ENCODE peak calls at places on chromosomes 12 and 14, in five cellular contexts. One of them, this sample, is unnamed.

GRCh38 chr12:108629824-108630476 is 3.7 kb downstream of the SELPLG start:
- DNase-seq in body of pancreas: no peak
- DNase-seq in uterus: peak
- DNase-seq in prostate gland: no peak
- DNase-seq in esophagus squamous epithelium: no peak
- DNase-seq in this sample: no peak

GRCh38 chr14:66401447-66402095 is 84.6 kb upstream of the CCDC196 start:
- DNase-seq in body of pancreas: peak
- DNase-seq in uterus: no peak
- DNase-seq in prostate gland: no peak
- DNase-seq in esophagus squamous epithelium: no peak
- DNase-seq in this sample: no peak

GRCh38 chr12:89999699-90000505 is 291.3 kb upstream of the ATP2B1 start:
- DNase-seq in body of pancreas: no peak
- DNase-seq in uterus: no peak
- DNase-seq in prostate gland: no peak
- DNase-seq in esophagus squamous epithelium: no peak
- DNase-seq in this sample: no peak

GRCh38 chr12:95446511-95446910 is 27.4 kb upstream of the METAP2 start:
- DNase-seq in body of pancreas: peak
- DNase-seq in uterus: no peak
- DNase-seq in prostate gland: no peak
- DNase-seq in esophagus squamous epithelium: no peak
- DNase-seq in this sample: no peak

GRCh38 chr12:53623526-53623925 is 2.7 kb downstream of the ATF7 start:
- DNase-seq in body of pancreas: no peak
- DNase-seq in uterus: no peak
- DNase-seq in prostate gland: peak
- DNase-seq in esophagus squamous epithelium: no peak
- DNase-seq in this sample: no peak

GRCh38 chr12:132366341-132366861 is 37.0 kb upstream of the GALNT9 start:
- DNase-seq in body of pancreas: no peak
- DNase-seq in uterus: no peak
- DNase-seq in prostate gland: no peak
- DNase-seq in esophagus squamous epithelium: no peak
- DNase-seq in this sample: no peak

GRCh38 chr12:96034631-96035282 is 630 bp downstream of the LTA4H start:
- DNase-seq in body of pancreas: peak
- DNase-seq in uterus: peak
- DNase-seq in prostate gland: no peak
- DNase-seq in esophagus squamous epithelium: no peak
- DNase-seq in this sample: no peak

GRCh38 chr12:57779736-57780135 is 2.9 kb upstream of the TSFM start:
- DNase-seq in body of pancreas: no peak
- DNase-seq in uterus: no peak
- DNase-seq in prostate gland: no peak
- DNase-seq in esophagus squamous epithelium: no peak
- DNase-seq in this sample: no peak

GRCh38 chr14:65462411-65462810 is 49.9 kb downstream of the FUT8 start:
- DNase-seq in body of pancreas: no peak
- DNase-seq in uterus: no peak
- DNase-seq in prostate gland: no peak
- DNase-seq in esophagus squamous epithelium: no peak
- DNase-seq in this sample: no peak

GRCh38 chr14:70257526-70257925 is 68.8 kb upstream of the SLC8A3 start:
- DNase-seq in body of pancreas: peak
- DNase-seq in uterus: no peak
- DNase-seq in prostate gland: no peak
- DNase-seq in esophagus squamous epithelium: no peak
- DNase-seq in this sample: no peak

GRCh38 chr14:92207928-92208265 is 86.1 kb downstream of the CPSF2 start:
- DNase-seq in body of pancreas: no peak
- DNase-seq in uterus: no peak
- DNase-seq in prostate gland: no peak
- DNase-seq in esophagus squamous epithelium: no peak
- DNase-seq in this sample: no peak

GRCh38 chr14:94867931-94868597 is 98.2 kb upstream of the GSC start:
- DNase-seq in body of pancreas: peak
- DNase-seq in uterus: no peak
- DNase-seq in prostate gland: no peak
- DNase-seq in esophagus squamous epithelium: no peak
- DNase-seq in this sample: no peak

GRCh38 chr14:20866963-20867362 is 24.2 kb upstream of the RNASE3 start:
- DNase-seq in body of pancreas: peak
- DNase-seq in uterus: no peak
- DNase-seq in prostate gland: no peak
- DNase-seq in esophagus squamous epithelium: no peak
- DNase-seq in this sample: no peak

GRCh38 chr14:54839681-54840080 is 62.9 kb downstream of the GCH1 start:
- DNase-seq in body of pancreas: peak
- DNase-seq in uterus: peak
- DNase-seq in prostate gland: peak
- DNase-seq in esophagus squamous epithelium: no peak
- DNase-seq in this sample: no peak

GRCh38 chr12:122250536-122250935 is 15.8 kb downstream of the VPS33A start:
- DNase-seq in body of pancreas: no peak
- DNase-seq in uterus: no peak
- DNase-seq in prostate gland: no peak
- DNase-seq in esophagus squamous epithelium: no peak
- DNase-seq in this sample: no peak

GRCh38 chr14:61282746-61283145 is 1.6 kb upstream of the TMEM30B start:
- DNase-seq in body of pancreas: no peak
- DNase-seq in uterus: no peak
- DNase-seq in prostate gland: no peak
- DNase-seq in esophagus squamous epithelium: no peak
- DNase-seq in this sample: no peak

GRCh38 chr12:20567413-20567812 is 127.7 kb upstream of the SLCO1C1 start:
- DNase-seq in body of pancreas: no peak
- DNase-seq in uterus: no peak
- DNase-seq in prostate gland: no peak
- DNase-seq in esophagus squamous epithelium: no peak
- DNase-seq in this sample: no peak

GRCh38 chr12:63068857-63069442 is 82.1 kb downstream of the AVPR1A start:
- DNase-seq in body of pancreas: peak
- DNase-seq in uterus: peak
- DNase-seq in prostate gland: peak
- DNase-seq in esophagus squamous epithelium: no peak
- DNase-seq in this sample: no peak

GRCh38 chr14:52834440-52834842 is 43.0 kb upstream of the GNPNAT1 start:
- DNase-seq in body of pancreas: no peak
- DNase-seq in uterus: no peak
- DNase-seq in prostate gland: no peak
- DNase-seq in esophagus squamous epithelium: no peak
- DNase-seq in this sample: no peak

GRCh38 chr14:35661875-35662274 is 127.9 kb downstream of the INSM2 start:
- DNase-seq in body of pancreas: no peak
- DNase-seq in uterus: no peak
- DNase-seq in prostate gland: no peak
- DNase-seq in esophagus squamous epithelium: no peak
- DNase-seq in this sample: no peak

GRCh38 chr14:69356903-69357543 is 41.1 kb downstream of the ERH start:
- DNase-seq in body of pancreas: no peak
- DNase-seq in uterus: no peak
- DNase-seq in prostate gland: no peak
- DNase-seq in esophagus squamous epithelium: no peak
- DNase-seq in this sample: peak

GRCh38 chr14:52678591-52678990 is 16.8 kb downstream of the ERO1A start:
- DNase-seq in body of pancreas: no peak
- DNase-seq in uterus: no peak
- DNase-seq in prostate gland: no peak
- DNase-seq in esophagus squamous epithelium: no peak
- DNase-seq in this sample: no peak

GRCh38 chr12:58819945-58820344 is 100.4 kb downstream of the LRIG3 start:
- DNase-seq in body of pancreas: no peak
- DNase-seq in uterus: no peak
- DNase-seq in prostate gland: no peak
- DNase-seq in esophagus squamous epithelium: no peak
- DNase-seq in this sample: no peak

GRCh38 chr12:464484-465267 is 4.9 kb downstream of the B4GALNT3 start:
- DNase-seq in body of pancreas: peak
- DNase-seq in uterus: no peak
- DNase-seq in prostate gland: no peak
- DNase-seq in esophagus squamous epithelium: no peak
- DNase-seq in this sample: no peak

GRCh38 chr14:23381017-23381375 is 4.2 kb downstream of the CMTM5 start:
- DNase-seq in body of pancreas: no peak
- DNase-seq in uterus: no peak
- DNase-seq in prostate gland: no peak
- DNase-seq in esophagus squamous epithelium: no peak
- DNase-seq in this sample: no peak

GRCh38 chr12:102806592-102806991 is 110.5 kb downstream of the PAH start:
- DNase-seq in body of pancreas: no peak
- DNase-seq in uterus: no peak
- DNase-seq in prostate gland: no peak
- DNase-seq in esophagus squamous epithelium: no peak
- DNase-seq in this sample: no peak

GRCh38 chr12:104215638-104216297 is at the start of gene TXNRD1:
- DNase-seq in body of pancreas: peak
- DNase-seq in uterus: peak
- DNase-seq in prostate gland: peak
- DNase-seq in esophagus squamous epithelium: peak
- DNase-seq in this sample: peak

GRCh38 chr12:103783744-103784664 is 57.0 kb downstream of the NT5DC3 start:
- DNase-seq in body of pancreas: peak
- DNase-seq in uterus: no peak
- DNase-seq in prostate gland: no peak
- DNase-seq in esophagus squamous epithelium: no peak
- DNase-seq in this sample: no peak

GRCh38 chr14:56289155-56289554 is 170.9 kb downstream of the PELI2 start:
- DNase-seq in body of pancreas: no peak
- DNase-seq in uterus: no peak
- DNase-seq in prostate gland: no peak
- DNase-seq in esophagus squamous epithelium: no peak
- DNase-seq in this sample: no peak

GRCh38 chr12:120678572-120678971 is 8.4 kb upstream of the MLEC start:
- DNase-seq in body of pancreas: no peak
- DNase-seq in uterus: no peak
- DNase-seq in prostate gland: no peak
- DNase-seq in esophagus squamous epithelium: no peak
- DNase-seq in this sample: no peak
- TF ChIP-seq POLR2A in body of pancreas: no peak
- TF ChIP-seq POLR2A in uterus: no peak
- TF ChIP-seq POLR2A in prostate gland: no peak
- TF ChIP-seq POLR2A in esophagus squamous epithelium: no peak
- TF ChIP-seq POLR2A in this sample: no peak

DNA sequence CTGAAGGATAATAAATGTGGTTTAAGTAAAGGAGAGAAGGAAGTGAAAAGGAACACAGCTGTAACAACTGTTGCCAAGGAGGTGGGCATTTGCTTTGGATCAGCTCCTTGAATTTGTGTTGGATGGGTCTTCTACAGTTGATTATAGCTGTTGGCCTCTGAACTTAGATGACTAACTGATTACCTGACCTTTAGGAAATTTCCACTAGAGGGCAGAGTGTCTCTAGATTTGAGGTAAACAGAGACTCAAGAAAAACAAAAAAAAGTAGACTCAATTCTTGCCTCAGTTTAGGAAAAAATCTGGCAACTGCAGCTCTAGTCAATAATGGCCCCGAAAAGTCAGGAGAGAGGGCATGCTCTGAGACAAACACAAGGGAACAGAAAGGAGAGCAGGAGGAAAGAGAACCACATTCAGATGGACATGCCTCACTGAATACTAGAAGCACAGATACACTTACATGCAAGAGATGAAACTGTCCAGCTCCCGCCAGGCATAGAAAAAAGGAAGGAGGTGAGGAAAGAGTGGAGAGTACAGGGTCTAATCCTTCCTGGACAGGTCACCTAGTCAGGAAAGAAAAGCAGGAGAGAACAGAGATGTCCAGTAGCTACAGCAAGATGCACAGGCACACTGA is 20.6 kb downstream of the COX14 start:
- DNase-seq in body of pancreas: no peak
- DNase-seq in uterus: no peak
- DNase-seq in prostate gland: no peak
- DNase-seq in esophagus squamous epithelium: no peak
- DNase-seq in this sample: peak
- TF ChIP-seq CTCF in body of pancreas: no peak
- TF ChIP-seq CTCF in uterus: peak
- TF ChIP-seq CTCF in prostate gland: no peak
- TF ChIP-seq CTCF in esophagus squamous epithelium: peak
- TF ChIP-seq CTCF in this sample: no peak

GRCh38 chr14:97813556-97813955 is 1016.4 kb downstream of the VRK1 start:
- DNase-seq in body of pancreas: no peak
- DNase-seq in uterus: no peak
- DNase-seq in prostate gland: no peak
- DNase-seq in esophagus squamous epithelium: no peak
- DNase-seq in this sample: no peak
- TF ChIP-seq POLR2A in body of pancreas: no peak
- TF ChIP-seq POLR2A in uterus: no peak
- TF ChIP-seq POLR2A in prostate gland: no peak
- TF ChIP-seq POLR2A in esophagus squamous epithelium: no peak
- TF ChIP-seq POLR2A in this sample: no peak

GRCh38 chr12:11174022-11174421 is 3.0 kb downstream of the SMIM10L1 start:
- DNase-seq in body of pancreas: no peak
- DNase-seq in uterus: no peak
- DNase-seq in prostate gland: no peak
- DNase-seq in esophagus squamous epithelium: no peak
- DNase-seq in this sample: no peak

GRCh38 chr12:11171953-11172675 is 1.1 kb downstream of the SMIM10L1 start:
- DNase-seq in body of pancreas: no peak
- DNase-seq in uterus: no peak
- DNase-seq in prostate gland: no peak
- DNase-seq in esophagus squamous epithelium: no peak
- DNase-seq in this sample: no peak

GRCh38 chr12:11166300-11166699 is 4.7 kb upstream of the SMIM10L1 start:
- DNase-seq in body of pancreas: no peak
- DNase-seq in uterus: no peak
- DNase-seq in prostate gland: no peak
- DNase-seq in esophagus squamous epithelium: no peak
- DNase-seq in this sample: no peak

GRCh38 chr12:11170810-11171144 is 217 bp upstream of the SMIM10L1 start:
- DNase-seq in body of pancreas: no peak
- DNase-seq in uterus: no peak
- DNase-seq in prostate gland: no peak
- DNase-seq in esophagus squamous epithelium: no peak
- DNase-seq in this sample: no peak

DNA sequence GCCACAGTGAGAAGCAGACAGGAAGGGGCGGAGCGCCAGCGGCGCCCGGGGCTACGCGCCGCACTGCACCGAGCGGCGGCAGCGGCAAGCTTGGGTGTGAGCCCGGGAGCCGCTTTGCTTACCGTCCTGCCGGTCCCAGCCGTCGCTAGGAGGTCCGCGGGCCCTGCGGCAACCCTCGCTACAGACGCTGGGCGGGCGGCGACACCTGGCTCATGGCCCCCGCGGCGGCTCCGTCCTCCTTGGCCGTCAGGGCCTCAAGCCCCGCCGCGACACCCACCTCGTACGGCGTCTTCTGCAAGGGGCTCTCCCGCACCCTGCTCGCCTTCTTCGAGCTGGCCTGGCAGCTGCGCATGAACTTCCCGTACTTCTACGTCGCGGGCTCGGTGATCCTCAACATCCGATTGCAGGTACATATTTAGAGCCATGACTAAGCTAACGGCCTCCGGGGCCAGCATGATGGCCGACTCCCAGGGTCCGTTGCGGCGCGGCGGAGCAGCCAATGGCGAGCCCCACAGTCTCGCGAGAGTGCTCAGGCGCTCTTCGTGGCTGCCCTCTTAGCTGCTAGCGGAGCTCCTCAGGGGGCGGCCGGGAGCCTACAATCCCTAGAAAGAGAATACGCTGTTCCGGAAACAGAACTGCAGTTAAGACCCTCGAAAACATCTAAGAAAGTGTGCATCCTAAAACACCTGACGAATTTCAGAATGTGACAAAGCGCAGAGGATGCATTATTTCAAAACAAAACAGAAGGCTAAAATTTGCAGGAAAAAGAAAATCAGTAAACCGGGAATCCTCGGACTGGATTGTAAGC is at the start of gene SMIM10L1:
- DNase-seq in body of pancreas: peak
- DNase-seq in uterus: peak
- DNase-seq in prostate gland: peak
- DNase-seq in esophagus squamous epithelium: peak
- DNase-seq in this sample: peak
- TF ChIP-seq CTCF in body of pancreas: no peak
- TF ChIP-seq CTCF in uterus: no peak
- TF ChIP-seq CTCF in prostate gland: no peak
- TF ChIP-seq CTCF in esophagus squamous epithelium: no peak
- TF ChIP-seq CTCF in this sample: no peak

This sample was measured in lower leg skin.